ENCODE peak calls at places on chromosomes 13 and 19, in eight cellular contexts. One of them, this sample, is unnamed.

GRCh38 chr19:41198559-41198958 is 5.5 kb downstream of the CYP2S1 start:
- DNase-seq in HL-60: no peak
- DNase-seq in pancreas: no peak
- DNase-seq in A549: no peak
- DNase-seq in uterus: no peak
- DNase-seq in GM23338: no peak
- DNase-seq in breast epithelium: no peak
- DNase-seq in IMR-90: no peak
- DNase-seq in this sample: no peak

GRCh38 chr19:51607920-51608562 is 22.2 kb downstream of the SIGLEC5 start:
- DNase-seq in HL-60: peak; percentile 93
- DNase-seq in pancreas: peak; percentile 57
- DNase-seq in A549: no peak
- DNase-seq in uterus: peak; percentile 43
- DNase-seq in GM23338: peak; percentile 94
- DNase-seq in breast epithelium: peak; percentile 84
- DNase-seq in IMR-90: peak; percentile 70
- DNase-seq in this sample: peak; percentile 12

GRCh38 chr13:112867301-112867711 is 101.7 kb upstream of the MCF2L start:
- DNase-seq in HL-60: no peak
- DNase-seq in pancreas: no peak
- DNase-seq in A549: no peak
- DNase-seq in uterus: no peak
- DNase-seq in GM23338: no peak
- DNase-seq in breast epithelium: no peak
- DNase-seq in IMR-90: no peak
- DNase-seq in this sample: no peak

GRCh38 chr13:101488734-101489133 is 36.3 kb downstream of the ITGBL1 start:
- DNase-seq in HL-60: no peak
- DNase-seq in pancreas: no peak
- DNase-seq in A549: no peak
- DNase-seq in uterus: no peak
- DNase-seq in GM23338: no peak
- DNase-seq in breast epithelium: no peak
- DNase-seq in IMR-90: no peak
- DNase-seq in this sample: no peak

GRCh38 chr19:1668339-1669123 is 16.1 kb upstream of the TCF3 start:
- DNase-seq in HL-60: no peak
- DNase-seq in pancreas: peak; percentile 7
- DNase-seq in A549: no peak
- DNase-seq in uterus: no peak
- DNase-seq in GM23338: peak; percentile 64
- DNase-seq in breast epithelium: no peak
- DNase-seq in IMR-90: no peak
- DNase-seq in this sample: no peak

GRCh38 chr13:104140557-104140956 is 1074.3 kb upstream of the SLC10A2 start:
- DNase-seq in HL-60: no peak
- DNase-seq in pancreas: no peak
- DNase-seq in A549: no peak
- DNase-seq in uterus: no peak
- DNase-seq in GM23338: no peak
- DNase-seq in breast epithelium: no peak
- DNase-seq in IMR-90: no peak
- DNase-seq in this sample: no peak

GRCh38 chr19:48638831-48639381 is 1.7 kb upstream of the DBP start:
- DNase-seq in HL-60: no peak
- DNase-seq in pancreas: peak; percentile 64
- DNase-seq in A549: no peak
- DNase-seq in uterus: peak; percentile 55
- DNase-seq in GM23338: peak; percentile 67
- DNase-seq in breast epithelium: no peak
- DNase-seq in IMR-90: no peak
- DNase-seq in this sample: no peak

GRCh38 chr13:85314686-85315085 is 484.5 kb downstream of the SLITRK6 start:
- DNase-seq in HL-60: no peak
- DNase-seq in pancreas: no peak
- DNase-seq in A549: no peak
- DNase-seq in uterus: no peak
- DNase-seq in GM23338: no peak
- DNase-seq in breast epithelium: no peak
- DNase-seq in IMR-90: no peak
- DNase-seq in this sample: peak; percentile 32

GRCh38 chr13:60094385-60095088 is 69.2 kb downstream of the DIAPH3 start:
- DNase-seq in HL-60: no peak
- DNase-seq in pancreas: no peak
- DNase-seq in A549: no peak
- DNase-seq in uterus: no peak
- DNase-seq in GM23338: no peak
- DNase-seq in breast epithelium: no peak
- DNase-seq in IMR-90: no peak
- DNase-seq in this sample: no peak

GRCh38 chr19:2627855-2628254 is 74.6 kb downstream of the GNG7 start:
- DNase-seq in HL-60: no peak
- DNase-seq in pancreas: no peak
- DNase-seq in A549: no peak
- DNase-seq in uterus: no peak
- DNase-seq in GM23338: no peak
- DNase-seq in breast epithelium: no peak
- DNase-seq in IMR-90: peak; percentile 49
- DNase-seq in this sample: no peak

GRCh38 chr19:45629704-45630103 is 9.5 kb downstream of the EML2 start:
- DNase-seq in HL-60: no peak
- DNase-seq in pancreas: no peak
- DNase-seq in A549: no peak
- DNase-seq in uterus: no peak
- DNase-seq in GM23338: no peak
- DNase-seq in breast epithelium: no peak
- DNase-seq in IMR-90: no peak
- DNase-seq in this sample: no peak

GRCh38 chr13:24670927-24671326 is 9.3 kb upstream of the ATP12A start:
- DNase-seq in HL-60: peak; percentile 35
- DNase-seq in pancreas: no peak
- DNase-seq in A549: peak; percentile 62
- DNase-seq in uterus: no peak
- DNase-seq in GM23338: peak; percentile 87
- DNase-seq in breast epithelium: no peak
- DNase-seq in IMR-90: no peak
- DNase-seq in this sample: no peak

GRCh38 chr13:24671367-24672117 is 8.7 kb upstream of the ATP12A start:
- DNase-seq in HL-60: peak; percentile 23
- DNase-seq in pancreas: peak; percentile 23
- DNase-seq in A549: peak; percentile 54
- DNase-seq in uterus: peak; percentile 71
- DNase-seq in GM23338: peak; percentile 87
- DNase-seq in breast epithelium: no peak
- DNase-seq in IMR-90: peak; percentile 72
- DNase-seq in this sample: no peak

GRCh38 chr13:24668955-24669354 is 11.3 kb upstream of the ATP12A start:
- DNase-seq in HL-60: no peak
- DNase-seq in pancreas: no peak
- DNase-seq in A549: no peak
- DNase-seq in uterus: no peak
- DNase-seq in GM23338: no peak
- DNase-seq in breast epithelium: no peak
- DNase-seq in IMR-90: no peak
- DNase-seq in this sample: no peak

GRCh38 chr13:24670174-24670573 is 10.0 kb upstream of the ATP12A start:
- DNase-seq in HL-60: no peak
- DNase-seq in pancreas: no peak
- DNase-seq in A549: no peak
- DNase-seq in uterus: no peak
- DNase-seq in GM23338: no peak
- DNase-seq in breast epithelium: no peak
- DNase-seq in IMR-90: no peak
- DNase-seq in this sample: no peak

DNA sequence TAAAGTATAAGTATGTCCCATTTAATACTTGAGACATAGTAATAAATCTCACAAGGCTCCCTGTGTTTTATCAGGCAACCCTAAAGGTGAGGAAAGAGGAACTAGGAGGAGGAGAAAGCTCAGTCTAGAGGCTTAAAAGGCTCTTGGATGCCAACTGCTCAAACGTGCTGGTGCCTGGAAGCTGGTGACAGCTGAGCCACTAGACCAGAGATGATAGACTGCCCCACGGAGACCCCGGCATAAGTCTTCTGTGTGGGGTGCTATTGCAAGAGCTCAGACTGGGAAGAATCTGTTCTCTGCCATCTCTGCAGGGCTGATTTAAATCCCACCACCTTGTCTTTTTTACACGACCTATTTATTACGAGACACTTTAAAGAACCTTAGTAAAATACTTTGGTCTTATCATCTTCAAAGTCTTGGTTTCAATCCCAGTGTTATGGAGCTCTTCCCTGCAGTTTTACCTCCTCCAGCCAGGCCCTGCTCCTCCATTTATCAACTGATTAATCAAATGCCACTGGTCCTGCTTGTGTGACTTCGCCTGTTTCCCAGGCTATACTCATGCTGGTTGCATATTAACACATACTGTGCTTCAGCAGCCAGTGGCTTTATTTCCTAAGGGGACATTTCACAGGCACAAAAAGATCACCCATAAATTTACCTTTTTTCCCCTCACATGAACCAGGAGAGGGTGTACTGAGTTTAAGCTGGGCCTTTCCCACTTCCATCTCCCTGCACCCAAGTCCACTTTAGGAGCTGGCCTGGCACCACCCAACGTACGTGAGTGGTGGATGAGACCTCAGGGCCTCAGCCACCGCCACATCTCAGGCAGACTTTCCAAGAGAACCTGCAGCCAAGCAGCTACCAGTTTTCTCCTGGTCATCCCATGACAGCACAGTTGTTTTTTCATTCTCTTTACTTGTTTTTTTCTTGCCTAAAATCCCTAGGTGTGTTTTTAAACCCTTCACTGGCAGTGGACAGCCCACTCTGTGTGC is 7.8 kb upstream of the ATP12A start:
- DNase-seq in HL-60: no peak
- DNase-seq in pancreas: no peak
- DNase-seq in A549: no peak
- DNase-seq in uterus: no peak
- DNase-seq in GM23338: no peak
- DNase-seq in breast epithelium: no peak
- DNase-seq in IMR-90: no peak
- DNase-seq in this sample: no peak
- H3K27ac ChIP-seq in HL-60: no peak overlapping the region
- H3K27ac ChIP-seq in pancreas: no peak overlapping the region
- H3K27ac ChIP-seq in A549: no peak overlapping the region
- H3K27ac ChIP-seq in uterus: peak overlapping the region; percentile 81
- H3K27ac ChIP-seq in GM23338: no peak overlapping the region
- H3K27ac ChIP-seq in breast epithelium: no peak overlapping the region
- H3K27ac ChIP-seq in IMR-90: no peak overlapping the region
- H3K27ac ChIP-seq in this sample: no peak overlapping the region

GRCh38 chr19:11034449-11035213 is 54.6 kb upstream of the LDLR start:
- DNase-seq in HL-60: no peak
- DNase-seq in pancreas: no peak
- DNase-seq in A549: no peak
- DNase-seq in uterus: no peak
- DNase-seq in GM23338: no peak
- DNase-seq in breast epithelium: no peak
- DNase-seq in IMR-90: no peak
- DNase-seq in this sample: no peak
- H3K27ac ChIP-seq in HL-60: no peak overlapping the region
- H3K27ac ChIP-seq in pancreas: no peak overlapping the region
- H3K27ac ChIP-seq in A549: no peak overlapping the region
- H3K27ac ChIP-seq in uterus: no peak overlapping the region
- H3K27ac ChIP-seq in GM23338: no peak overlapping the region
- H3K27ac ChIP-seq in breast epithelium: peak overlapping the region; percentile 81
- H3K27ac ChIP-seq in IMR-90: no peak overlapping the region
- H3K27ac ChIP-seq in this sample: no peak overlapping the region

DNA sequence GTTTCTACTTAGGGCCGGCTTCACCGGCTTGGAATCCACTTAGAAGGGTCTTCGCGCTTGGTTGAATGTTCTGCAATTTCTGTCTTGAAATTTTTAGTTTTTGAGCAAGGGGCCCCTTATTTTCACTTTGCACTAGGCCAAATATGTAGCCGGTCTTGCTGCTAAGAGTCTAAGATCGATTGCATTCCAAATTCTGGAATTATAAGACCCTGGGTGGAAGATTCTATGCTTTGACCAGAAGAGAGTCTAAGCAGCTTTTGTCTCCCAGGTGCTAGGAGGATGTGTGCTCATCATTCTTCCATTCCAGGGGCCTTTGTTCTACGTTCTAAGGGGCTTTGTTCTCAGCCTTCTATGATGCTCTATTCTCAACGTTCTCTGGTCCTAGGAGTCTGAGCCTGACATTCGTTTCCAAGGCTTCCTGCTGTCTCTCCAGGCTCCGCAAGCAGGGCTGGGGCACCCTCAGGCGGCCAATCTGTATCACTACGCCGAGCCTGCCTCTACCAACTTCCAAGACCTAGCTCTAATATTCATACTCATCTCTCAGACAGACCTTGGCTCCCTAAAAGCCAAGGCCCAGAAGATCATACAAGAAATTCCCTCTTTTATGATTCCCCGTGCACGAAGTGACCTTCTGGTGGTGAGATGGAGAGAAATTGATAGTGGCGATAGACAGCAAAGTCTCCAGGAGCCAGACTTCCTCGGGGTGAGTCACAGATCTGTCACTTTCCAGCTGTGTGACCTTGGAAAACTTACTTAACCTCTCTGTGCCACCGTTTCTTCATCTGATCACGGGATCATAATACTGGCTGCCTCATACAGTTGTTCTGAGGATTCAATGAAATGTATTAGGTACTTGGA is 982 bp upstream of the DACT3 start:
- DNase-seq in HL-60: peak; percentile 84
- DNase-seq in pancreas: peak; percentile 82
- DNase-seq in A549: peak; percentile 96
- DNase-seq in uterus: peak; percentile 88
- DNase-seq in GM23338: peak; percentile 95
- DNase-seq in breast epithelium: peak; percentile 88
- DNase-seq in IMR-90: peak; percentile 90
- DNase-seq in this sample: peak; percentile 84
- H3K27ac ChIP-seq in HL-60: no peak overlapping the region
- H3K27ac ChIP-seq in pancreas: peak overlapping the region; percentile 56
- H3K27ac ChIP-seq in A549: peak overlapping the region; percentile 38
- H3K27ac ChIP-seq in uterus: peak overlapping the region; percentile 89
- H3K27ac ChIP-seq in GM23338: no peak overlapping the region
- H3K27ac ChIP-seq in breast epithelium: peak overlapping the region; percentile 77
- H3K27ac ChIP-seq in IMR-90: no peak overlapping the region
- H3K27ac ChIP-seq in this sample: peak overlapping the region; percentile 98

DNA sequence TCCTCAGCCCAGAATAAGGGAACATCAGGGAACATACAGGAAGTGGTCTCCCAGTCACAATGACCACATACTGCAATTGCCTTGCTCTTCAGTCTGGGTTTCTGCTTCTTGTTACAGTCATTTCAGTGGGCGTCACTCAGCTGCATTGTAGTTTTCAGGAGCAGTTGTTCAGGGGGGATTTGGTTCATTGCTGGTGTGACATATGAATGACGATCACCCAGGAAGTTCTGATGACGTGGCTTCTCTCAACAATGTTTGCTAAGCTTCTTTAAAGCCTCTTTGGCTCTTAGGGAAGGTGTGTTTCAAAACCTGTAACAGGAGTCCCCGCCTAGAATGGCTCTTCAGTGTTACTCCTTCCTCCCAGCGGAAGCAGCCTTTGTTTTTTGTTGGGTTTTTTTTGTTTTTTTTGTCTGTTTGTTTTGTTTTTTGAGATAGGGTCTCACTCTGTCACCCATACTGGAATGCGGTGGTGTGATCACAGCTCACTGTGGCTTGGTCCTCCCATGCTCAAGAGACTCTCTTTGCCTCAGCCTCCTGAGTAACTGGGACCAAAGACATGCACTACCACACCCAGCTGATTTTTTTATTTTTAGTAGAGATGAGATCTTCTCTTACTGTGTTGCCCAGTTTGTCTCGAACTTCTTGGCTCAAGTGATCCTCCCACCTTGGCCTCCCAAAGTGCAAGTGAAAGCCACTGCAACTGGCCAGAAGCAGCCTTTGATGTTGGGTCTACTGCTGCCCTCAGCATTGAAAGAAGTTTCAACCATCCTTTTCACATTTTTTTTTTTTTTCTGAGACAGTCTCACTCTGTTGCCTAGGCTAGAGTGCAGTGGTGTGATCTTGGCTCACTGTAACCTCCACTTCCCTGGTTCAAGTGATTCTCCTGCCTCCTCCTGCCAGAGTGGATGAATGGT is 1.4 kb upstream of the SCEL start:
- DNase-seq in HL-60: no peak
- DNase-seq in pancreas: no peak
- DNase-seq in A549: no peak
- DNase-seq in uterus: no peak
- DNase-seq in GM23338: peak; percentile 12
- DNase-seq in breast epithelium: no peak
- DNase-seq in IMR-90: no peak
- DNase-seq in this sample: no peak
- H3K27ac ChIP-seq in HL-60: no peak overlapping the region
- H3K27ac ChIP-seq in pancreas: no peak overlapping the region
- H3K27ac ChIP-seq in A549: peak overlapping the region; percentile 26
- H3K27ac ChIP-seq in uterus: no peak overlapping the region
- H3K27ac ChIP-seq in GM23338: no peak overlapping the region
- H3K27ac ChIP-seq in breast epithelium: no peak overlapping the region
- H3K27ac ChIP-seq in IMR-90: no peak overlapping the region
- H3K27ac ChIP-seq in this sample: no peak overlapping the region

This sample was measured in substantia nigra.